ENCODE peak calls at places on chromosomes 3 and 15, in seven cellular contexts. C, F, N, D, J, T and S are unnamed samples.
A peak's percentile ranks its signal among the peaks of the same experiment; 100 is the strongest.

GRCh38 chr3:149579838-149580542 is 77.8 kb downstream of the WWTR1 start:
- DNase-seq in N (no peak), T (no peak), C (no peak), F (peak; percentile 86), J (no peak), D (no peak), S (no peak)

GRCh38 chr3:61181874-61182273 is 69.4 kb downstream of the FHIT start:
- DNase-seq in J (no peak), C (no peak), D (peak; percentile 52), T (peak; percentile 64), N (no peak), F (peak; percentile 76), S (no peak)

GRCh38 chr3:98002717-98003116 is 30.5 kb upstream of the RIOX2 start:
- DNase-seq in T (no peak), J (no peak), N (no peak), C (no peak), D (no peak), F (no peak), S (no peak)

GRCh38 chr15:56598991-56599390 is 134.1 kb upstream of the MNS1 start:
- DNase-seq in C (no peak), F (no peak), N (no peak), T (no peak), D (no peak), J (no peak), S (no peak)

GRCh38 chr15:64731807-64732151 is 43.6 kb downstream of the RBPMS2 start:
- DNase-seq in J (peak; percentile 77), D (no peak), F (no peak), C (no peak), T (no peak), N (no peak), S (no peak)

GRCh38 chr3:169604568-169604967 is 58.9 kb downstream of the MECOM start:
- DNase-seq in C (no peak), F (peak; percentile 6), N (no peak), T (no peak), D (no peak), J (no peak), S (peak; percentile 65)

GRCh38 chr3:58874248-58874741 is 175.5 kb downstream of the CFAP20DC start:
- DNase-seq in N (no peak), J (no peak), T (peak; percentile 56), C (no peak), F (peak; percentile 18), D (no peak), S (no peak)

GRCh38 chr15:92921215-92922131 is 21.3 kb downstream of the CHD2 start:
- DNase-seq in J (no peak), N (no peak), T (no peak), C (no peak), D (no peak), F (peak; percentile 89), S (no peak)

GRCh38 chr15:58517682-58518525 is 86.1 kb downstream of the LIPC start:
- DNase-seq in C (peak; percentile 29), F (no peak), J (no peak), T (peak; percentile 85), N (no peak), D (no peak), S (no peak)

DNA sequence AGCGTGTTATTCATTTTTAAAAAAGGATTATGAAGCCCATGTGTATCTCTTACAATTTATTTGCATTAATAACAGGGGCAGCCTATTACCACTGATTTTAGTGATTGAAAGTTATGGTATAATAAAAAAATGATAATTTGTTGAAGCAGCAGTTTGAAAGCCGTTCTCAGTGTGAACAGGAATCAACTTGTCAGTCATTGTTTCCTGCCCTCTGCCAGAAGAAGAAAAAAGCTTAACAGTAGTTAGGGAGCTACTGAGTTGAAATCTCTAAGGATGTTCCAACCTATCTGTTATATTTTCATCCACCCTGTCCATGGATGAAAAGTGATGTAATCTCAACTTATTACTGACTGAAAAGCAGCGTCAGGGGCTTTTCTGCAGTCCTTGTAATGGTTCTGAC is 486.7 kb downstream of the ROBO2 start:
- DNase-seq in N (no peak), T (no peak), F (no peak), C (no peak), J (no peak), D (no peak), S (no peak)
- TF ChIP-seq JUND in N (no peak), T (no peak), F (no peak), C (no peak), J (no peak), D (no peak), S (no peak)

GRCh38 chr15:88700716-88701115 is 61.9 kb downstream of the ISG20 start:
- DNase-seq in J (no peak), T (no peak), C (no peak), F (no peak), N (no peak), D (no peak), S (no peak)
- TF ChIP-seq JUND in J (no peak), T (no peak), C (no peak), F (no peak), N (no peak), D (no peak), S (no peak)

GRCh38 chr3:119098620-119099222 is 47.2 kb upstream of the TEX55 start:
- DNase-seq in J (no peak), D (peak; percentile 18), T (no peak), N (peak; percentile 38), C (peak; percentile 44), F (peak; percentile 13), S (peak; percentile 16)
- TF ChIP-seq JUND in J (no peak), D (no peak), T (no peak), N (no peak), C (no peak), F (no peak), S (no peak)

DNA sequence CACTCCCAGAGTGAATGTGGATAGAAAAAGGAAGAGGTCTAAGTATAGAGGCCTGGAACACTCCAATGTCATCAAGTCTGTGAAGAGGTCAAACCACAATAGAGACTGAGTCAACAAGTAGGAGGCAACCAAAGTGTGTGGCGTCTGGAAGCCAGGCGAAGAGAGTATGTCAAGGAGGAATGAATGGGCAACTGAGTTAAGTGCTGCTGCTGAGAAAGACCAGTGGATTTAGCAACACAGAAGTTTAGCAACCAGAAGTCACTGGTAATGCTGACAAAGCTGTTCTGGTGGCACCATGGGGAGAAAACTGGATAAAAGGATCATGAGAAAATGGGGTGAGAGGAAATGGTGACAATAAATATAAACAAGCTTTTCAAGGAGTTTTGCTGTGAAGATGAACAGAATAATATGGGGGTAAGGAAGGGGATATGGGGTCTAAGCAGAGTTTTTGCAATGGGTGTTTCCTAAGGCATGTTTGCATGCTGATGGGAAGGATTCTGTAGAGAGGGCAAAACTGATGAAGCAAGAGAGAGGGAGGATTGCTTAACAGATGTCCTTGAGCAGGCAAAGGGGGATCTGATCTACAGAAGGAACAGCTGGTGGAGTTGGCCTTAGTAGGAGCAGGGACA is 38.4 kb downstream of the PCOLCE2 start:
- DNase-seq in F (peak; percentile 51), T (no peak), C (peak; percentile 75), N (no peak), D (peak; percentile 39), J (no peak), S (no peak)
- TF ChIP-seq JUND in F (peak; percentile 34), T (no peak), C (peak; percentile 82), N (peak; percentile 63), D (peak; percentile 25), J (no peak), S (no peak)

GRCh38 chr15:101453123-101454120 is 36.1 kb downstream of the PCSK6 start:
- DNase-seq in C (no peak), N (no peak), D (peak; percentile 62), F (no peak), T (no peak), J (no peak), S (no peak)

GRCh38 chr15:101451192-101451799 is 38.2 kb downstream of the PCSK6 start:
- DNase-seq in N (peak; percentile 80), J (no peak), C (peak; percentile 94), D (no peak), F (no peak), T (no peak), S (no peak)

GRCh38 chr15:101450561-101451145 is 38.9 kb downstream of the PCSK6 start:
- DNase-seq in D (no peak), C (no peak), F (no peak), J (no peak), N (no peak), T (no peak), S (no peak)

GRCh38 chr15:101452572-101452971 is 36.9 kb downstream of the PCSK6 start:
- DNase-seq in F (no peak), D (peak; percentile 38), T (no peak), N (peak; percentile 72), C (peak; percentile 47), J (no peak), S (no peak)

DNA sequence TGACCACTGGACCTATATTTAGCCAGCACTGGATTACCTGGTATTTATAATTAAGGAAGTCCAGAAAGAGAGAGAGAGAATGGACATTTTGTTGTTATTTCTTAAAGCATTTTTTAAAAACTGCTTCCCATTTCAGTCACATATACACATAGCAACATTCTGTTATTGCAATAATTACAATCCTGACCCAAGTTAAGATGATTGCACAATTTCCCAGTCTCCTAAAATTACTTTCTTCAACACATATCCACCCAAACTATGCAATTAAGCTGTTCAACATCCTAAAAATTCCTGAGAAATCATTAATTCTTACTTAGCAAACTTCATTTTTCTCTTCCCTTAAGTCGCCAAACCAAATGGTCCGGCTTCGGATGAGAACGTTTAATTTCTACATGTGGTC is 37.6 kb downstream of the PCSK6 start:
- DNase-seq in F (no peak), T (no peak), N (no peak), D (no peak), C (no peak), J (no peak), S (no peak)
- TF ChIP-seq JUND in F (no peak), T (no peak), N (no peak), D (no peak), C (no peak), J (no peak), S (no peak)

GRCh38 chr3:133509482-133509881 is 64.0 kb upstream of the CDV3 start:
- DNase-seq in T (no peak), C (no peak), D (no peak), F (no peak), N (no peak), J (no peak), S (no peak)
- TF ChIP-seq JUND in T (no peak), C (no peak), D (no peak), F (no peak), N (no peak), J (no peak), S (no peak)

GRCh38 chr3:9627901-9628633 is 21.2 kb upstream of the MTMR14 start:
- DNase-seq in C (no peak), F (no peak), T (no peak), D (no peak), N (no peak), J (no peak), S (no peak)
- TF ChIP-seq JUND in C (no peak), F (no peak), T (no peak), D (no peak), N (no peak), J (no peak), S (no peak)